ENCODE peak calls at places on chromosomes 13 and 19, in six cellular contexts. S, R, M, U, W and Z are unnamed samples.

GRCh38 chr19:17931532-17932191 is 1.2 kb upstream of the CCDC124 start:
- DNase-seq in R (peak; percentile 44), M (peak; percentile 32), U (no peak), S (no peak), W (no peak), Z (no peak)

GRCh38 chr13:108915095-108915633 is 285.8 kb downstream of the MYO16 start:
- DNase-seq in S (no peak), W (peak; percentile 57), R (no peak), U (no peak), M (peak; percentile 67), Z (no peak)

GRCh38 chr13:48232420-48233096 is 448 bp upstream of the ITM2B start:
- DNase-seq in U (no peak), W (no peak), M (no peak), S (no peak), R (no peak), Z (no peak)

GRCh38 chr19:31955061-31955460 is 390.3 kb upstream of the ZNF507 start:
- DNase-seq in R (no peak), S (no peak), M (no peak), U (no peak), W (no peak), Z (no peak)

GRCh38 chr13:112839347-112840105 is 129.5 kb upstream of the MCF2L start:
- DNase-seq in M (peak; percentile 73), R (no peak), W (no peak), S (no peak), U (no peak), Z (no peak)

GRCh38 chr19:3225677-3226093 is 1.2 kb downstream of the CELF5 start:
- DNase-seq in M (no peak), R (no peak), U (no peak), W (no peak), S (no peak), Z (no peak)

GRCh38 chr19:2338751-2339643 is 10.5 kb downstream of the SPPL2B start:
- DNase-seq in S (no peak), R (no peak), W (no peak), M (no peak), U (no peak), Z (no peak)

GRCh38 chr19:15114153-15114540 is 6.9 kb downstream of the SYDE1 start:
- DNase-seq in W (no peak), U (no peak), M (peak; percentile 69), R (no peak), S (no peak), Z (no peak)

GRCh38 chr19:16016226-16017137 is 59.8 kb upstream of the TPM4 start:
- DNase-seq in M (no peak), U (no peak), S (no peak), R (no peak), W (no peak), Z (peak; percentile 54)

GRCh38 chr13:112972867-112973576 is 4.0 kb downstream of the MCF2L start:
- DNase-seq in R (peak; percentile 63), S (no peak), M (no peak), U (no peak), W (no peak), Z (peak; percentile 70)

GRCh38 chr19:47729468-47729798 is 15.9 kb upstream of the NOP53 start:
- DNase-seq in W (no peak), U (no peak), R (peak; percentile 83), S (no peak), M (peak; percentile 90), Z (peak; percentile 88)

GRCh38 chr19:57280165-57280912 is at the start of gene ZNF460:
- DNase-seq in W (peak; percentile 94), M (peak; percentile 99), S (peak; percentile 97), U (peak; percentile 95), R (peak; percentile 97), Z (peak; percentile 98)

GRCh38 chr19:16509141-16510061 is 13.2 kb downstream of the C19orf44 start:
- DNase-seq in W (no peak), U (no peak), M (peak; percentile 77), R (no peak), S (peak; percentile 59), Z (no peak)

GRCh38 chr19:2484178-2484937 is 8.4 kb downstream of the GADD45B start:
- DNase-seq in M (no peak), S (no peak), W (no peak), U (no peak), R (no peak), Z (no peak)

GRCh38 chr19:10069046-10069445 is 17.1 kb upstream of the SHFL start:
- DNase-seq in S (no peak), U (no peak), R (no peak), W (no peak), M (no peak), Z (no peak)

GRCh38 chr19:38655148-38655824 is 7.8 kb downstream of the ACTN4 start:
- DNase-seq in W (no peak), S (no peak), U (no peak), R (no peak), M (no peak), Z (no peak)

GRCh38 chr19:56026769-56027168 is 40.2 kb downstream of the NLRP5 start:
- DNase-seq in S (no peak), R (no peak), U (no peak), M (no peak), W (peak; percentile 49), Z (no peak)

GRCh38 chr13:91248249-91248648 is 99.2 kb upstream of the MIR17HG start:
- DNase-seq in U (no peak), S (no peak), R (no peak), W (no peak), M (no peak), Z (no peak)

GRCh38 chr13:26061947-26062346 is 10.1 kb upstream of the SHISA2 start:
- DNase-seq in W (no peak), M (peak; percentile 73), S (no peak), U (no peak), R (no peak), Z (no peak)

GRCh38 chr13:37059848-37060192 is 332 bp upstream of the SUPT20H start:
- DNase-seq in M (no peak), R (no peak), S (no peak), W (no peak), U (no peak), Z (no peak)

GRCh38 chr19:39410620-39411005 is 1.9 kb upstream of the PLEKHG2 start:
- DNase-seq in R (no peak), M (peak; percentile 48), U (no peak), W (no peak), S (no peak), Z (no peak)

GRCh38 chr19:30222428-30222873 is 149.7 kb upstream of the ZNF536 start:
- DNase-seq in R (no peak), S (no peak), W (no peak), U (no peak), M (no peak), Z (no peak)

GRCh38 chr19:40267601-40267997 is 17.5 kb downstream of the AKT2 start:
- DNase-seq in S (no peak), R (no peak), W (no peak), M (no peak), U (no peak), Z (no peak)

GRCh38 chr19:6738726-6739389 is 622 bp upstream of the TRIP10 start:
- DNase-seq in M (no peak), U (no peak), W (no peak), S (no peak), R (peak; percentile 70), Z (peak; percentile 75)

GRCh38 chr19:31913103-31913710 is 432.2 kb upstream of the ZNF507 start:
- DNase-seq in M (no peak), U (no peak), S (no peak), R (no peak), W (no peak), Z (no peak)

GRCh38 chr19:49422407-49423277 is 599 bp downstream of the PTH2 start:
- DNase-seq in M (peak; percentile 46), U (no peak), S (no peak), R (no peak), W (peak; percentile 51), Z (no peak)

GRCh38 chr19:16654151-16654550 is 5.8 kb downstream of the SMIM7 start:
- DNase-seq in S (no peak), R (no peak), U (no peak), M (peak; percentile 6), W (no peak), Z (no peak)

GRCh38 chr19:33125929-33126388 is 6.0 kb upstream of the WDR88 start:
- DNase-seq in U (peak; percentile 23), W (peak; percentile 34), M (peak; percentile 77), S (peak; percentile 47), R (no peak), Z (peak; percentile 64)

GRCh38 chr13:79631260-79631659 is 150.3 kb downstream of the NDFIP2 start:
- DNase-seq in W (no peak), M (peak; percentile 79), S (no peak), U (no peak), R (no peak), Z (no peak)

GRCh38 chr13:23748591-23748990 is 140.6 kb downstream of the MIPEP start:
- DNase-seq in U (no peak), M (no peak), W (no peak), S (no peak), R (no peak), Z (no peak)

GRCh38 chr13:43874512-43875092 is 4.9 kb downstream of the CCDC122 start:
- DNase-seq in S (peak; percentile 42), U (no peak), W (no peak), R (no peak), M (peak; percentile 58), Z (no peak)

GRCh38 chr19:14544977-14545715 is 15.8 kb downstream of the TECR start:
- DNase-seq in W (peak; percentile 78), M (no peak), S (peak; percentile 94), R (no peak), U (no peak), Z (peak; percentile 74)

GRCh38 chr13:98307744-98308524 is 130.9 kb upstream of the RNF113B start:
- DNase-seq in S (no peak), W (no peak), U (no peak), M (peak; percentile 68), R (no peak), Z (no peak)

GRCh38 chr13:28375250-28375930 is 119.5 kb downstream of the FLT1 start:
- DNase-seq in S (no peak), M (no peak), W (no peak), U (no peak), R (no peak), Z (no peak)

GRCh38 chr13:102977471-102977870 is 88.7 kb downstream of the SLC10A2 start:
- DNase-seq in R (no peak), W (no peak), U (no peak), S (no peak), M (peak; percentile 10), Z (no peak)

GRCh38 chr19:50486823-50487515 is 10.3 kb upstream of the GARIN5A start:
- DNase-seq in R (peak; percentile 63), S (no peak), W (peak; percentile 72), M (peak; percentile 44), U (peak; percentile 42), Z (peak; percentile 72)